ENCODE peak calls at places on chromosome 15, in eight cellular contexts. U is K562, H is neural crest cell, L is GM10248, E is dorsolateral prefrontal cortex, X is fibroblast of mammary gland, V is body of pancreas, D is tibial nerve. R is an unnamed sample.

GRCh38 chr15:45326776-45327175 is 51.6 kb downstream of the GATM start:
- DNase-seq in U (no peak), D (no peak), H (peak), L (no peak), V (no peak), E (no peak), X (no peak), R (no peak)

GRCh38 chr15:69080203-69080957 is 65.9 kb downstream of the NOX5 start:
- DNase-seq in D (no peak), X (no peak), U (no peak), V (no peak), E (no peak), L (no peak), H (no peak), R (peak)

GRCh38 chr15:46917853-46918252 is 799.5 kb upstream of the SEMA6D start:
- DNase-seq in E (no peak), L (no peak), V (no peak), X (no peak), D (no peak), H (no peak), U (no peak), R (no peak)

GRCh38 chr15:48966595-48967301 is 3.0 kb upstream of the SHC4 start:
- DNase-seq in D (no peak), X (peak), V (no peak), E (no peak), H (no peak), L (peak), U (no peak), R (no peak)

GRCh38 chr15:90021108-90021507 is 20.0 kb downstream of the ZNF710 start:
- DNase-seq in H (no peak), U (no peak), E (no peak), L (no peak), D (no peak), V (no peak), X (no peak), R (no peak)

GRCh38 chr15:43828061-43828657 is 1.4 kb downstream of the WDR76 start:
- DNase-seq in E (no peak), D (no peak), X (peak), H (no peak), V (no peak), U (no peak), L (peak), R (no peak)

GRCh38 chr15:28903555-28903954 is 17.8 kb downstream of the APBA2 start:
- DNase-seq in X (no peak), D (no peak), E (no peak), L (no peak), H (no peak), V (no peak), U (no peak), R (no peak)

GRCh38 chr15:29476503-29477080 is 207.0 kb upstream of the NSMCE3 start:
- DNase-seq in U (no peak), V (no peak), E (no peak), L (no peak), D (no peak), X (no peak), H (no peak), R (no peak)

GRCh38 chr15:47725924-47726323 is 8.6 kb downstream of the SEMA6D start:
- DNase-seq in L (no peak), X (no peak), V (peak), U (no peak), E (no peak), H (no peak), D (no peak), R (no peak)

GRCh38 chr15:31352911-31353811 is 26.5 kb downstream of the KLF13 start:
- DNase-seq in E (peak), V (peak), U (peak), L (peak), H (no peak), D (peak), X (peak), R (no peak)

GRCh38 chr15:51380999-51381806 is 39.7 kb downstream of the GLDN start:
- DNase-seq in E (peak), D (peak), X (peak), V (peak), H (peak), L (peak), U (peak), R (peak)

GRCh38 chr15:69039516-69040225 is 25.2 kb downstream of the NOX5 start:
- DNase-seq in L (no peak), V (no peak), H (no peak), X (no peak), E (no peak), U (no peak), D (no peak), R (no peak)

GRCh38 chr15:31516874-31517273 is 190.2 kb downstream of the KLF13 start:
- DNase-seq in X (no peak), U (no peak), H (no peak), L (no peak), E (no peak), D (no peak), V (no peak), R (no peak)

GRCh38 chr15:76173317-76173834 is 113.6 kb downstream of the TMEM266 start:
- DNase-seq in D (no peak), U (no peak), L (no peak), E (no peak), X (no peak), H (no peak), V (no peak), R (no peak)

GRCh38 chr15:52509500-52510244 is 19.0 kb downstream of the MYO5A start:
- DNase-seq in V (no peak), U (no peak), D (no peak), E (no peak), L (no peak), X (no peak), H (no peak), R (no peak)

GRCh38 chr15:39582286-39582976 is 1.6 kb downstream of the THBS1 start:
- DNase-seq in D (no peak), U (no peak), L (no peak), V (peak), H (no peak), E (no peak), X (peak), R (no peak)

GRCh38 chr15:52491460-52491859 is 37.2 kb downstream of the MYO5A start:
- DNase-seq in H (no peak), E (no peak), D (no peak), L (no peak), V (no peak), U (no peak), X (peak), R (no peak)

GRCh38 chr15:97750071-97750470 is 210.4 kb upstream of the ARRDC4 start:
- DNase-seq in H (no peak), D (no peak), L (no peak), E (no peak), U (no peak), V (no peak), X (no peak), R (no peak)

GRCh38 chr15:31279221-31280036 is 47.2 kb upstream of the KLF13 start:
- DNase-seq in H (peak), L (peak), V (peak), X (no peak), E (peak), D (no peak), U (no peak), R (no peak)

GRCh38 chr15:72936691-72937679 is 115.3 kb upstream of the NEO1 start:
- DNase-seq in D (no peak), L (no peak), V (no peak), E (no peak), X (no peak), H (no peak), U (no peak), R (no peak)

GRCh38 chr15:73928241-73928579 is 1.9 kb downstream of the LOXL1 start:
- DNase-seq in X (no peak), H (no peak), D (no peak), V (no peak), U (no peak), E (no peak), L (no peak), R (no peak)

GRCh38 chr15:89753855-89754254 is 2.8 kb upstream of the MESP1 start:
- DNase-seq in E (no peak), X (no peak), H (no peak), L (no peak), D (no peak), U (no peak), V (no peak), R (no peak)

GRCh38 chr15:31197497-31198414 is 96.2 kb upstream of the TRPM1 start:
- DNase-seq in E (no peak), H (no peak), V (peak), D (no peak), U (peak), L (peak), X (peak), R (peak)

GRCh38 chr15:24678485-24678884 is 2.9 kb downstream of the NPAP1 start:
- DNase-seq in X (no peak), L (no peak), E (no peak), H (no peak), U (no peak), D (no peak), V (no peak), R (no peak)

GRCh38 chr15:32774022-32774421 is 56.2 kb downstream of the GREM1 start:
- DNase-seq in L (no peak), V (no peak), H (no peak), U (no peak), D (no peak), X (peak), E (no peak), R (no peak)

GRCh38 chr15:85316244-85316934 is 64.0 kb upstream of the AKAP13 start:
- DNase-seq in D (no peak), E (no peak), X (peak), U (no peak), H (no peak), V (no peak), L (no peak), R (no peak)

GRCh38 chr15:77111813-77112212 is 40.9 kb upstream of the TSPAN3 start:
- DNase-seq in L (no peak), H (no peak), U (no peak), X (no peak), V (no peak), E (no peak), D (no peak), R (no peak)

GRCh38 chr15:68984589-68984988 is 29.9 kb upstream of the NOX5 start:
- DNase-seq in L (no peak), D (no peak), E (no peak), V (no peak), H (no peak), X (no peak), U (no peak), R (no peak)

GRCh38 chr15:78392430-78392829 is 45.6 kb upstream of the IREB2 start:
- DNase-seq in D (no peak), H (no peak), V (no peak), L (no peak), X (no peak), E (no peak), U (no peak), R (no peak)

GRCh38 chr15:42138968-42139386 is 17.5 kb downstream of the PLA2G4F start:
- DNase-seq in E (no peak), U (no peak), V (no peak), H (no peak), L (no peak), D (no peak), X (no peak), R (no peak)

GRCh38 chr15:89591834-89592233 is 16.6 kb downstream of the TICRR start:
- DNase-seq in E (no peak), X (no peak), D (no peak), H (no peak), V (no peak), L (no peak), U (no peak), R (no peak)

GRCh38 chr15:83092309-83092976 is 15.0 kb upstream of the TM6SF1 start:
- DNase-seq in U (peak), H (no peak), L (peak), V (no peak), X (peak), D (peak), E (no peak), R (peak)

GRCh38 chr15:70100495-70101331 is 3.0 kb upstream of the TLE3 start:
- DNase-seq in H (peak), E (no peak), U (peak), D (no peak), X (peak), L (peak), V (peak), R (peak)

GRCh38 chr15:59160880-59161593 is 45.6 kb upstream of the LDHAL6B start:
- DNase-seq in U (peak), L (no peak), E (peak), H (peak), D (no peak), V (no peak), X (no peak), R (peak)

GRCh38 chr15:58444658-58445332 is 13.0 kb downstream of the LIPC start:
- DNase-seq in L (no peak), D (peak), X (peak), H (no peak), E (no peak), U (no peak), V (no peak), R (no peak)

GRCh38 chr15:64731807-64732151 is 43.6 kb downstream of the RBPMS2 start:
- DNase-seq in X (no peak), H (no peak), U (no peak), V (no peak), D (no peak), L (no peak), E (no peak), R (no peak)

GRCh38 chr15:99564221-99565030 is 1.4 kb upstream of the MEF2A start:
- DNase-seq in X (no peak), U (no peak), D (peak), V (peak), E (peak), L (peak), H (no peak), R (peak)

GRCh38 chr15:80693682-80694623 is 1.2 kb upstream of the ABHD17C start:
- DNase-seq in V (peak), E (peak), L (no peak), D (no peak), X (peak), U (no peak), H (no peak), R (no peak)

GRCh38 chr15:36773698-36774097 is 194.3 kb downstream of the CDIN1 start:
- DNase-seq in L (no peak), U (no peak), V (no peak), D (no peak), E (no peak), H (no peak), X (no peak), R (no peak)

DNA sequence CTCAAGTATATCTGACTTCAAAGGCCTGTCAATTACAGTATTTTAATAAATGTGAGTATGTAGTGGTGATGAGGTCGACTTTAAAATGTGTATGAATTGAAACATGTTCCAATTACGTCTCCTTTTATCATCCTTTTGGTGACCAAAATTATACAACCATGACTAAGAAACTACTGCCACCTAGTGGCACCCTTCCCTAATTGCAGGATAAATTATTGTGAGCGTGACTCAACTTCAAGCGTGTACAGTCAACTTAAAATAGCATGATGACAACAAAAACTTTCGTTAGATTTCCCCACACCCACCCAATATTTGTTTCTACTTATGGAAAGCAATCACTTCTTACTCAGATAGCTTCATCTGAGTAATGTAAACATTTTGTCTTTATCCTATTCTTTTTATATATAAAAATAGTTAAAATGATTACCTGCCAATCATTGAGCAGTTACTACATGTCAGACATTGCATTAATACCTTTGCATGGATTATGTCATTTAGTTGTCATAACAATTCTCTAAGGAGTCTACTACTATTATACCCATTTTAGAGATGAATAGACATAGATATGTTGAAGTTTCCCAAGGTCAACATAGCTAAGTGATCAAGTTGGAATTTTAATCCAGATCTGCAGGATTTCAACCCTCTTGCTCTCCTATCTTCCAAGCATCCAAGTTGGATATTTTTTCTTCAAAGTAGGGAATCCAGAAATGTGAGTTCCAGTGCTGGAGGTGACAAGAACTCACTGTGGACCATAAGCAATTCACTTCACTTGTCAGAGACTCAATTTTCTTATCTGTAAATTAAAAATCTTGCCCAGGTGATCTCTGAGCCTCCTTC is 106.0 kb downstream of the MEX3B start:
- DNase-seq in X (peak), U (peak), V (no peak), E (no peak), D (no peak), H (peak), L (peak), R (peak)
- TF ChIP-seq CTCF in X (peak), U (peak), V (peak), E (peak), D (peak), H (peak), L (peak), R (peak)

GRCh38 chr15:63396546-63396939 is 14.9 kb upstream of the CA12 start:
- DNase-seq in L (no peak), D (no peak), H (no peak), X (no peak), V (no peak), E (no peak), U (peak), R (no peak)
- TF ChIP-seq CTCF in L (no peak), D (no peak), H (no peak), X (no peak), V (no peak), E (no peak), U (no peak), R (no peak)

GRCh38 chr15:62250978-62251377 is 85.9 kb upstream of the C2CD4B start:
- DNase-seq in E (no peak), L (no peak), X (no peak), H (no peak), D (no peak), U (no peak), V (no peak), R (no peak)

GRCh38 chr15:62254137-62254934 is 89.3 kb upstream of the C2CD4B start:
- DNase-seq in X (peak), L (peak), V (peak), H (peak), D (peak), E (no peak), U (peak), R (peak)

GRCh38 chr15:62250176-62250575 is 85.1 kb upstream of the C2CD4B start:
- DNase-seq in U (no peak), L (no peak), X (no peak), H (no peak), E (peak), V (no peak), D (no peak), R (no peak)

GRCh38 chr15:62257991-62258390 is 92.9 kb upstream of the C2CD4B start:
- DNase-seq in E (no peak), X (no peak), U (no peak), D (no peak), V (no peak), H (no peak), L (no peak), R (no peak)

GRCh38 chr15:62253294-62253693 is 88.2 kb upstream of the C2CD4B start:
- DNase-seq in U (no peak), E (no peak), X (no peak), L (no peak), H (no peak), V (no peak), D (no peak), R (peak)
- TF ChIP-seq CTCF in U (no peak), E (no peak), X (no peak), L (no peak), H (no peak), V (no peak), D (no peak), R (no peak)

GRCh38 chr15:75142499-75142898 is 59.2 kb upstream of the C15orf39 start:
- DNase-seq in D (no peak), H (no peak), U (no peak), X (no peak), L (no peak), E (no peak), V (no peak), R (no peak)

GRCh38 chr15:75149911-75150709 is 51.6 kb upstream of the C15orf39 start:
- DNase-seq in E (no peak), L (no peak), V (no peak), D (no peak), H (no peak), X (peak), U (peak), R (no peak)

GRCh38 chr15:75143738-75144334 is 57.8 kb upstream of the C15orf39 start:
- DNase-seq in U (no peak), E (no peak), L (no peak), D (no peak), H (no peak), X (no peak), V (no peak), R (no peak)

GRCh38 chr15:75148293-75148692 is 53.4 kb upstream of the C15orf39 start:
- DNase-seq in U (no peak), X (peak), V (no peak), E (no peak), D (no peak), L (no peak), H (no peak), R (no peak)

GRCh38 chr15:75145027-75145841 is 56.4 kb upstream of the C15orf39 start:
- DNase-seq in V (no peak), L (no peak), U (no peak), H (no peak), X (no peak), E (no peak), D (no peak), R (no peak)
- TF ChIP-seq CTCF in V (no peak), L (no peak), U (peak), H (no peak), X (no peak), E (no peak), D (no peak), R (no peak)

DNA sequence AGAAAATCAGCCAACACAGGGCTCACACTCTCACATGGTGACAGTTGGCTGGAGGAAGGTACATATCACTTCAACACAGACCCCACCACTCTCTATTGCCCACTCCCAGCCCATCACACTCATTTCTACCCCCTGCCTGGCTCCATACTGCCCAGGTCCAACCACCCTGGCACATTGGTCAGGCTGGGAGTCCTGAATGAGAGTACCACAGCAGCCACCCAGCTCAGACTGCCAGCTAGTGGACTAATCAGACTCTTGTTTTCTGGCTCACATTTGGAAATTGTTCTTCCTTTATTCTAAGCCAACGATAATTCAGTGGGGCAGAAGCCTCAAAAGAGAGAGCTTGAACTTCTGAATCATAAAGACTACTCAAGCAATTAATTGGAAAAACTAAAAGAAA is 20.0 kb downstream of the MRPL46 start:
- DNase-seq in E (no peak), L (no peak), D (no peak), U (no peak), V (no peak), H (no peak), X (no peak), R (no peak)
- TF ChIP-seq CTCF in E (no peak), L (no peak), D (no peak), U (no peak), V (no peak), H (no peak), X (no peak), R (no peak)

DNA sequence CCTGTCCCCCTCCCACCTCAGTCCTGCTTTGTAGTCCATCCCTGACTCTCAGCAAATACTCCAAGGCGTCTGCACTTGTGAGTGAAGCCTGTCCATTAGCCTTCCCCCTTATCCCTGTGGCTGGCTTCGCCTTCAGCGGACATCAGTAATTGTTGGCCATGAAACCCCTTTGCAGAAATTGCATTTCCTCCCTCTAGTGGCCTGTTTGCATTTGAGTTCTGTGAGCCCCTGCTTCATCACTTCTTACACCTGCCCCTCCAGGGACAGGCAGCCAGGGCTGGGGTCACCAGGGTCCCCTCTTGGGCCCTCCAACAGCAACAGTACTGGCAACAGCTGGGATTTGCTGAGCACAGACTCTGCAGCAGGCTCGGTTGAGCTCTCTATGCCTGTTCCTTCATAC is 9.0 kb upstream of the LRRK1 start:
- DNase-seq in L (no peak), D (no peak), U (no peak), H (no peak), X (no peak), E (no peak), V (no peak), R (no peak)
- TF ChIP-seq CTCF in L (no peak), D (no peak), U (no peak), H (peak), X (peak), E (no peak), V (no peak), R (peak)